ENCODE peak calls at places on chromosomes 2 and 18, in ten cellular contexts. J is fibroblast of lung, W is GM23248, E is uterus, V is NT2/D1, O is neural progenitor cell, R is tibial artery, X is HCT116, U is left ventricle myocardium inferior, D is GM23338. G is an unnamed sample.

GRCh38 chr18:9516437-9517064 is 41.2 kb downstream of the RALBP1 start:
- DNase-seq in J (peak; percentile 42), W (peak; percentile 65), E (no peak), V (no peak), O (peak; percentile 47), R (no peak), X (peak; percentile 8), U (no peak), D (peak; percentile 69), G (no peak)

GRCh38 chr2:142310530-142310929 is 179.7 kb upstream of the LRP1B start:
- DNase-seq in J (no peak), W (no peak), E (no peak), V (no peak), O (no peak), R (no peak), X (no peak), U (no peak), D (no peak), G (no peak)

GRCh38 chr18:57542801-57543427 is 43.6 kb downstream of the FECH start:
- DNase-seq in J (peak; percentile 18), W (peak; percentile 86), E (no peak), V (no peak), O (no peak), R (no peak), X (no peak), U (no peak), D (no peak), G (no peak)

GRCh38 chr18:23137788-23138216 is 2.5 kb downstream of the CABLES1 start:
- DNase-seq in J (no peak), W (no peak), E (no peak), V (no peak), O (no peak), R (no peak), X (no peak), U (no peak), D (no peak), G (no peak)

GRCh38 chr2:96485350-96485749 is 19.8 kb downstream of the NEURL3 start:
- DNase-seq in J (peak; percentile 14), W (no peak), E (no peak), V (no peak), O (no peak), R (no peak), X (no peak), U (no peak), D (no peak), G (no peak)

GRCh38 chr2:118706371-118706770 is 141.1 kb downstream of the EN1 start:
- DNase-seq in J (no peak), W (no peak), E (no peak), V (no peak), O (no peak), R (no peak), X (no peak), U (no peak), D (no peak), G (no peak)

GRCh38 chr2:43318791-43319190 is 92.4 kb upstream of the ZFP36L2 start:
- DNase-seq in J (peak; percentile 71), W (peak; percentile 31), E (no peak), V (no peak), O (no peak), R (no peak), X (no peak), U (no peak), D (no peak), G (no peak)

GRCh38 chr2:97736608-97737330 is 23.4 kb downstream of the ZAP70 start:
- DNase-seq in J (no peak), W (no peak), E (no peak), V (no peak), O (no peak), R (peak; percentile 58), X (no peak), U (no peak), D (no peak), G (no peak)

GRCh38 chr2:121664713-121665112 is 15.5 kb upstream of the CLASP1 start:
- DNase-seq in J (no peak), W (no peak), E (no peak), V (no peak), O (no peak), R (no peak), X (no peak), U (no peak), D (no peak), G (no peak)

GRCh38 chr2:48607307-48608014 is 10.2 kb upstream of the GTF2A1L start:
- DNase-seq in J (peak; percentile 51), W (peak; percentile 42), E (no peak), V (no peak), O (no peak), R (no peak), X (peak; percentile 68), U (no peak), D (no peak), G (no peak)

GRCh38 chr2:17506736-17507616 is 11.3 kb downstream of the RAD51AP2 start:
- DNase-seq in J (peak; percentile 54), W (peak; percentile 19), E (no peak), V (no peak), O (no peak), R (no peak), X (peak; percentile 66), U (no peak), D (no peak), G (no peak)

GRCh38 chr2:221060335-221060734 is 511.8 kb downstream of the EPHA4 start:
- DNase-seq in J (peak; percentile 87), W (peak; percentile 54), E (no peak), V (no peak), O (no peak), R (no peak), X (no peak), U (no peak), D (no peak), G (no peak)

GRCh38 chr2:173524257-173524951 is 169.7 kb downstream of the CDCA7 start:
- DNase-seq in J (no peak), W (no peak), E (no peak), V (no peak), O (no peak), R (no peak), X (no peak), U (no peak), D (no peak), G (no peak)

GRCh38 chr2:1656326-1656960 is 87.9 kb downstream of the PXDN start:
- DNase-seq in J (no peak), W (no peak), E (no peak), V (no peak), O (peak; percentile 34), R (no peak), X (no peak), U (no peak), D (peak; percentile 40), G (no peak)

GRCh38 chr2:109379507-109379906 is 234.3 kb downstream of the SEPTIN10 start:
- DNase-seq in J (no peak), W (no peak), E (peak; percentile 3), V (no peak), O (no peak), R (no peak), X (no peak), U (no peak), D (no peak), G (no peak)

GRCh38 chr2:237253046-237253723 is 160.8 kb downstream of the COL6A3 start:
- DNase-seq in J (peak; percentile 63), W (peak; percentile 68), E (no peak), V (no peak), O (no peak), R (no peak), X (no peak), U (no peak), D (no peak), G (peak; percentile 89)
- H3K4me1 ChIP-seq in J (peaks cover 30% of the 10 kb centered on the region), W (peaks cover 54% of the 10 kb centered on the region), E (peaks cover 7% of the 10 kb centered on the region), V (no peaks in the 10 kb centered on the region), O (no peaks in the 10 kb centered on the region), R (peaks cover 33% of the 10 kb centered on the region), X (no peaks in the 10 kb centered on the region), U (peaks cover 18% of the 10 kb centered on the region), D (no peaks in the 10 kb centered on the region), G (peaks cover 24% of the 10 kb centered on the region)

DNA sequence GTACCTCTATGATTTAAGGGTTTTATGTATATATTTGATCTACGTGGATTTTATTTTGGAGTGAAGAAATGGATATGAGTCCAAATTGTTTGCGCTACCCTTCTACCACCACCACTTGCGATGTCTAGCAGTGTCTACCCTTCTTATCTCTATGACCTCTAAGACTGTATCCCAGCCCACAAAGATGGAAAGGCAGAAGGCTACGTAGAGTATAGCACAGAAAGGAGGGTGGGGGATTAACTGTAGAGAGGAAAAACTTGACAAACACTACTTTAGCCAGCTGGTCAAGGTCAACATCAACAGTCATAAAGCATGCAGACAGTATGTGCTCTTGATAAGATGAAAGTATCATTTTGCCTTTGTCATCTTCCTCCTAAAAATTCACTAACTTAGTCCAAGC is 14.4 kb downstream of the ITSN2 start:
- DNase-seq in J (no peak), W (no peak), E (no peak), V (no peak), O (no peak), R (no peak), X (no peak), U (no peak), D (no peak), G (no peak)
- H3K4me1 ChIP-seq in J (no peaks in the 10 kb centered on the region), W (no peaks in the 10 kb centered on the region), E (no peaks in the 10 kb centered on the region), V (no peaks in the 10 kb centered on the region), O (no peaks in the 10 kb centered on the region), R (peaks cover 51% of the 10 kb centered on the region), X (no peaks in the 10 kb centered on the region), U (peaks cover 81% of the 10 kb centered on the region), D (no peaks in the 10 kb centered on the region), G (no peaks in the 10 kb centered on the region)

DNA sequence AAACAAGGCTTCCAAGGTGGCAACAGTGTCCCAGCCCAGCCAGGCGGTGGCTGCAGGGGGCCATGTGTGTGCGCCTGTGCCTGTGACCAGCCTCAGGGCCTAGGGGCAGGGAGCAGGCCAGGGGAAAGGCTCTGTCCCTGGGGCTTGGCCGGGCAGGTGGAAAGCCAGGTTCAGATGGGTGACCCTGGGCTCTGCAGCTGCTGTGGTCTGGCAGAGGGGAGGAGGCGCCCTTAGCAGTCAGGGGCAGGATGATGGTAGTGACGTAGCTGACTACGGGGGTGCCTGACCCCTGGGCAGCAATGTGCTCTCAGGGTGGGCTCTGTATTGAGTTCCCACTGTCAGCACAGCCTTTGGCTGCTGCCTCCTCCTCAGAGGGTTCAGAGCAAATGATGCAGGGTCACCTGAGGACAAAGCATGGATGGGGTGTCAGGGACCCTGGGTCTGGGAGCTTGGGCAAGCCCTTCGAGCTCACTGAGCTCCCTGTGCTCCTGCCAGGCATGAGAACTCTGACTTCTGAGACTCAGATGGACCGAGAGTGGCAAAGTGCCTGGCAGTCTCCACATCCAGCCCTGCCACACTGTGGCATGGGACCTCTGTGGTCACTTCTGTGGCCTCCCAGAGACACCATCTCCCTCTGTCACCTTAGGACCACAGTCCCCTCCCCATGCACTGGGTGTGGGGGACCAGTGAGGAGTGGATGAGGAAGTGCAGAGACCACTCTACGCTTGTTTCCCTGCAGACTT is 56.6 kb upstream of the ALPP start:
- DNase-seq in J (no peak), W (no peak), E (peak; percentile 5), V (no peak), O (no peak), R (no peak), X (no peak), U (peak; percentile 10), D (no peak), G (no peak)
- H3K4me1 ChIP-seq in J (no peaks in the 10 kb centered on the region), W (no peaks in the 10 kb centered on the region), E (no peaks in the 10 kb centered on the region), V (peaks cover 14% of the 10 kb centered on the region), O (no peaks in the 10 kb centered on the region), R (peaks cover 20% of the 10 kb centered on the region), X (no peaks in the 10 kb centered on the region), U (peaks cover 11% of the 10 kb centered on the region), D (no peaks in the 10 kb centered on the region), G (no peaks in the 10 kb centered on the region)

DNA sequence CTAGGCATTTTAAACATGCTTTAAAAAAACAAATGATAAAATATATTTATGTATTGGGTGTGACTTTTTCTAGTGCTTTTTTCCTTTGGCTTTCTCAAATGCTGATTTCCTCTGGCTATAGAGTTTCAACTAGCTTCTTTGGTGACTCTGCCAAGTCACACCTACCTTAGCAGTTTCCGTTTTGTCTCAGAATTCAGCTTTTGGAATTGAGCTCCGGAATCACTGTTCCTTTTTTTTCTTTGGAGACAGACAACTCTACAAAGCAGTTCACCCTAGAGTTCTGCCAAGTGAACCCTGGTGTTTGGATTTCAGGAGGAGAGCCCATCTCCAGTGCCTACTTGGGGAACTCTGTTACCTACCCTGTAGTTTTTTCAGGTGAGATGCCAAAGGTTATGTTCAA is 89.9 kb downstream of the UPP2 start:
- DNase-seq in J (peak; percentile 25), W (no peak), E (no peak), V (no peak), O (no peak), R (no peak), X (no peak), U (no peak), D (peak; percentile 15), G (no peak)
- H3K4me1 ChIP-seq in J (no peaks in the 10 kb centered on the region), W (peaks cover 5% of the 10 kb centered on the region), E (no peaks in the 10 kb centered on the region), V (no peaks in the 10 kb centered on the region), O (peaks cover 17% of the 10 kb centered on the region), R (peaks cover 16% of the 10 kb centered on the region), X (peaks cover 10% of the 10 kb centered on the region), U (peaks cover 8% of the 10 kb centered on the region), D (peaks cover 16% of the 10 kb centered on the region), G (no peaks in the 10 kb centered on the region)